ENCODE peak calls at places on chromosomes 7 and 10, in six cellular contexts. O is A673; B is bronchial epithelial cell; T is CD8-positive, alpha-beta T cell; X is uterus; U is breast epithelium. F is an unnamed sample.

GRCh38 chr10:126199221-126199998 is 188.9 kb downstream of the ADAM12 start:
- DNase-seq in O (no peak), B (peak), T (no peak), X (peak), U (no peak), F (no peak)

GRCh38 chr10:90197766-90198165 is 496.4 kb downstream of the KIF20B start:
- DNase-seq in O (no peak), B (peak), T (no peak), X (no peak), U (no peak), F (no peak)

GRCh38 chr7:140645166-140645565 is 4.6 kb upstream of the DENND2A start:
- DNase-seq in O (no peak), B (no peak), T (no peak), X (peak), U (no peak), F (no peak)

GRCh38 chr10:104452977-104453376 is 99.3 kb downstream of the CFAP58 start:
- DNase-seq in O (no peak), B (no peak), T (no peak), X (no peak), U (no peak), F (no peak)

GRCh38 chr7:26083113-26083512 is 68.9 kb upstream of the NFE2L3 start:
- DNase-seq in O (peak), B (peak), T (no peak), X (no peak), U (no peak), F (no peak)

GRCh38 chr7:74579800-74580685 is 77.5 kb upstream of the GTF2I start:
- DNase-seq in O (no peak), B (peak), T (no peak), X (no peak), U (no peak), F (no peak)

GRCh38 chr10:119159332-119159731 is 6.2 kb downstream of the SFXN4 start:
- DNase-seq in O (no peak), B (no peak), T (no peak), X (no peak), U (no peak), F (no peak)

GRCh38 chr7:30430300-30430699 is 48.3 kb downstream of the NOD1 start:
- DNase-seq in O (peak), B (peak), T (no peak), X (no peak), U (peak), F (no peak)

GRCh38 chr10:97718659-97719142 is 5.2 kb downstream of the MARVELD1 start:
- DNase-seq in O (no peak), B (peak), T (no peak), X (peak), U (peak), F (no peak)

GRCh38 chr7:87312215-87312865 is 33.1 kb upstream of the CROT start:
- DNase-seq in O (peak), B (peak), T (peak), X (peak), U (no peak), F (peak)

GRCh38 chr10:24929056-24929544 is 23.3 kb downstream of the PRTFDC1 start:
- DNase-seq in O (peak), B (no peak), T (no peak), X (no peak), U (no peak), F (no peak)

GRCh38 chr7:117458977-117459583 is 20.7 kb upstream of the CFTR start:
- DNase-seq in O (peak), B (peak), T (no peak), X (no peak), U (no peak), F (peak)

GRCh38 chr10:6114758-6115410 is 26.1 kb downstream of the RBM17 start:
- DNase-seq in O (no peak), B (peak), T (no peak), X (no peak), U (no peak), F (peak)

GRCh38 chr10:23384364-23384763 is 39.8 kb upstream of the C10orf67 start:
- DNase-seq in O (no peak), B (peak), T (no peak), X (no peak), U (no peak), F (no peak)

GRCh38 chr7:130162196-130162595 is 43.0 kb downstream of the TMEM209 start:
- DNase-seq in O (no peak), B (no peak), T (no peak), X (no peak), U (no peak), F (no peak)

GRCh38 chr10:99346247-99346646 is 17.1 kb downstream of the CNNM1 start:
- DNase-seq in O (no peak), B (no peak), T (no peak), X (no peak), U (no peak), F (no peak)

GRCh38 chr10:1732501-1733123 is 4.7 kb downstream of the ADARB2 start:
- DNase-seq in O (no peak), B (peak), T (no peak), X (no peak), U (no peak), F (no peak)

GRCh38 chr10:73225518-73225917 is 21.5 kb downstream of the DNAJC9 start:
- DNase-seq in O (no peak), B (peak), T (no peak), X (no peak), U (no peak), F (no peak)

GRCh38 chr7:117019786-117020604 is 66.7 kb downstream of the ST7 start:
- DNase-seq in O (peak), B (peak), T (no peak), X (peak), U (no peak), F (no peak)

GRCh38 chr7:2510909-2511768 is 8.4 kb upstream of the LFNG start:
- DNase-seq in O (no peak), B (peak), T (peak), X (no peak), U (no peak), F (peak)

GRCh38 chr10:35259769-35260397 is 76.4 kb upstream of the CCNY start:
- DNase-seq in O (peak), B (peak), T (no peak), X (no peak), U (no peak), F (no peak)

GRCh38 chr7:100983451-100984187 is 14.3 kb downstream of the MUC12 start:
- DNase-seq in O (no peak), B (peak), T (no peak), X (no peak), U (no peak), F (no peak)

DNA sequence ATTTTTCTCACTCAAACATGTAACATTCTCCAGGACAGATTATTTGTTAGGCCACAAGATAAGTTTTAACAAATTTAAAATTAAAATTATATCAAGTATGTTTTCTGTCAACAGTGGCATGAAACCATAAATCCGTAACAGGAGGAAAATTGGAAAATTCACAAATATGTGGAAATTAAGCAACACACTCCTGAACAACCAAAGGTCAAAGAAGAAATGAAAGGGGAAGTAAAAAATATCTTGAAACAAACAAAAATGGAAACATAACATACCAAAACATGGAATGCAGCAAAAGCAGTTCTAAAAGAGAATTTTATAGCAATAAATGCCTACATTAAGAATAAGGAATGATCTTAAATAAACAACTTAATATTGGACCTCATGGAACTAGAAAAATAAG is 147.3 kb downstream of the ZEB1 start:
- DNase-seq in O (no peak), B (no peak), T (no peak), X (no peak), U (no peak), F (no peak)
- H3K4me3 ChIP-seq in O (no peak), B (no peak), T (no peak), X (no peak), U (no peak), F (no peak)

DNA sequence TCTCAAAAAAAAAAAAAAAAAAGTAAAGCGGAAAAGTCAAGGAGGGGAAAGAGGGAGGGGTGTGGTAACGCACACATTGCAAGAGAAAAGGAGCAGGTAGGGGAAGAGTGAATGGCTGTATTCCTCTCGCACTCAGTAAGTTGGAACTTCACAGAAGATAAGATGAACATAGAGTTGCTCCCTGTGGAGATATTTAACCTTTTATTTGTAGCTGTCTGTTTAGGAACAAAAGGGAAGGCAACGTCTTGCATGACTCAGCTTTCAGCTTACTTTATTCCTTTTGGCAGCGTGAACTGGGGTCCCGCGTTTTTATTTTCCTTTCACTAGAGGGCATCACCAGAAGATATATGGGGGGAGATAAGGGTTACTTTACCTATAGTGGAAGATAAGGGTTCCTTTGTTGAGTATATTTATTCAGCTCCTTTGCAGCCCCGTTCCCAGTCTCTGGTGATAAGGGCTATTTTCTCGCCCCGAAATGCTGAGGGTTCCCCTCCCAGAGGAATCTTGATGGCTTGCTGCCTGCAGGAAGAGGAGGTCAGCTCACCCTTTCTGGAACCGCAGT is 78.5 kb downstream of the APBB1IP start:
- DNase-seq in O (peak), B (no peak), T (no peak), X (no peak), U (no peak), F (no peak)
- TF ChIP-seq CTCF in O (no peak), B (no peak), T (no peak), X (no peak), U (no peak), F (no peak)

GRCh38 chr10:43667736-43668371 is 19.2 kb upstream of the ZNF32 start:
- DNase-seq in O (no peak), B (no peak), T (no peak), X (no peak), U (no peak), F (no peak)
- H3K4me3 ChIP-seq in O (no peak), B (no peak), T (no peak), X (peak), U (peak), F (no peak)

GRCh38 chr7:56079450-56080185 is 13.1 kb downstream of the PHKG1 start:
- DNase-seq in O (no peak), B (peak), T (no peak), X (peak), U (peak), F (no peak)
- TF ChIP-seq CTCF in O (peak), B (peak), T (no peak), X (peak), U (peak), F (no peak)

GRCh38 chr7:157996359-157997079 is 591.1 kb downstream of the PTPRN2 start:
- DNase-seq in O (no peak), B (no peak), T (no peak), X (no peak), U (no peak), F (no peak)
- H3K4me3 ChIP-seq in O (no peak), B (no peak), T (no peak), X (no peak), U (no peak), F (no peak)

GRCh38 chr10:62637249-62638061 is 167.1 kb upstream of the ADO start:
- DNase-seq in O (no peak), B (peak), T (peak), X (peak), U (no peak), F (peak)

GRCh38 chr10:62638062-62638477 is 166.4 kb upstream of the ADO start:
- DNase-seq in O (no peak), B (peak), T (no peak), X (peak), U (no peak), F (peak)

GRCh38 chr10:62640386-62640785 is 164.1 kb upstream of the ADO start:
- DNase-seq in O (peak), B (peak), T (no peak), X (no peak), U (no peak), F (no peak)

GRCh38 chr10:62636825-62637248 is 167.7 kb upstream of the ADO start:
- DNase-seq in O (no peak), B (no peak), T (no peak), X (no peak), U (no peak), F (peak)

GRCh38 chr10:62639139-62639538 is 165.4 kb upstream of the ADO start:
- DNase-seq in O (no peak), B (no peak), T (no peak), X (no peak), U (no peak), F (no peak)
- TF ChIP-seq CTCF in O (no peak), B (no peak), T (no peak), X (no peak), U (no peak), F (no peak)

F was measured in GM12865.